ENCODE peak calls at places on chromosomes 11 and 22, in eight cellular contexts. Y is 8988T; O is astrocyte of the spinal cord; B is hypothalamus; S is PC-9; D is Kasumi-1; Q is CD8-positive, alpha-beta memory T cell; K is transverse colon. J is an unnamed sample.

GRCh38 chr11:69327741-69328191 is 33.8 kb downstream of the MYEOV start:
- DNase-seq in Y (no peak), O (no peak), B (no peak), S (no peak), D (no peak), Q (no peak), K (no peak), J (no peak)

GRCh38 chr22:23791737-23792645 is 5.2 kb downstream of the SMARCB1 start:
- DNase-seq in Y (no peak), O (no peak), B (no peak), S (no peak), D (no peak), Q (no peak), K (no peak), J (no peak)

GRCh38 chr22:33917744-33918406 is 2.4 kb downstream of the LARGE1 start:
- DNase-seq in Y (no peak), O (no peak), B (no peak), S (no peak), D (no peak), Q (no peak), K (no peak), J (no peak)

GRCh38 chr11:15889353-15889752 is 467.0 kb downstream of the SOX6 start:
- DNase-seq in Y (no peak), O (no peak), B (no peak), S (no peak), D (no peak), Q (no peak), K (no peak), J (no peak)

GRCh38 chr11:2913776-2914474 is 15.3 kb downstream of the PHLDA2 start:
- DNase-seq in Y (no peak), O (no peak), B (no peak), S (no peak), D (no peak), Q (no peak), K (no peak), J (no peak)

GRCh38 chr11:2091112-2091746 is 48.0 kb downstream of the IGF2 start:
- DNase-seq in Y (no peak), O (no peak), B (no peak), S (no peak), D (no peak), Q (no peak), K (no peak), J (no peak)

GRCh38 chr22:50281957-50282356 is 11.8 kb upstream of the MAPK11 start:
- DNase-seq in Y (no peak), O (no peak), B (no peak), S (peak; percentile 89), D (no peak), Q (no peak), K (no peak), J (no peak)

GRCh38 chr11:129815596-129816461 is at the start of gene TMEM45B:
- DNase-seq in Y (peak; percentile 37), O (no peak), B (no peak), S (peak; percentile 57), D (no peak), Q (no peak), K (peak; percentile 82), J (no peak)

GRCh38 chr11:130600139-130600538 is 151.7 kb downstream of the ADAMTS15 start:
- DNase-seq in Y (no peak), O (peak; percentile 51), B (no peak), S (no peak), D (no peak), Q (no peak), K (no peak), J (no peak)

GRCh38 chr11:1030086-1030485 is 6.4 kb downstream of the MUC6 start:
- DNase-seq in Y (no peak), O (no peak), B (no peak), S (no peak), D (no peak), Q (no peak), K (no peak), J (no peak)

GRCh38 chr11:20054584-20054983 is 105.7 kb downstream of the DBX1 start:
- DNase-seq in Y (no peak), O (no peak), B (no peak), S (no peak), D (no peak), Q (no peak), K (no peak), J (no peak)

GRCh38 chr11:8018742-8019631 is 31.9 kb downstream of the EIF3F start:
- DNase-seq in Y (no peak), O (peak; percentile 63), B (peak; percentile 32), S (no peak), D (no peak), Q (peak; percentile 63), K (peak; percentile 60), J (no peak)

GRCh38 chr11:2898366-2899079 is 12.9 kb upstream of the CDKN1C start:
- DNase-seq in Y (peak; percentile 92), O (peak; percentile 88), B (no peak), S (no peak), D (peak; percentile 90), Q (peak; percentile 47), K (peak; percentile 63), J (no peak)

GRCh38 chr11:80280737-80281136 is 839.9 kb upstream of the TENM4 start:
- DNase-seq in Y (no peak), O (no peak), B (no peak), S (no peak), D (no peak), Q (no peak), K (no peak), J (no peak)

GRCh38 chr22:27730649-27731433 is 70.7 kb downstream of the MN1 start:
- DNase-seq in Y (no peak), O (no peak), B (no peak), S (no peak), D (no peak), Q (no peak), K (no peak), J (no peak)